ENCODE peak calls at places on chromosomes 11 and 22, in seven cellular contexts. T is neuronal stem cell, A is mesendoderm, S is mesenchymal stem cell, E is H9, G is H1, D is trophoblast cell. M is an unnamed sample.

GRCh38 chr11:78266451-78266850 is 77.7 kb downstream of the USP35 start:
- DNase-seq in G (no peak), T (no peak), E (no peak), S (no peak), D (no peak), A (no peak), M (no peak)

GRCh38 chr11:106400949-106401545 is 323.6 kb downstream of the AASDHPPT start:
- DNase-seq in D (peak; percentile 45), T (no peak), S (no peak), E (no peak), A (no peak), G (no peak), M (peak; percentile 55)

GRCh38 chr11:129283141-129283540 is 91.0 kb upstream of the ARHGAP32 start:
- DNase-seq in S (no peak), A (peak; percentile 79), E (peak; percentile 69), D (no peak), G (no peak), T (no peak), M (no peak)

GRCh38 chr11:76206327-76207081 is at the start of gene WNT11:
- DNase-seq in A (peak; percentile 56), T (peak; percentile 76), D (peak; percentile 64), E (peak; percentile 69), S (peak; percentile 43), G (no peak), M (no peak)

GRCh38 chr22:19181786-19182471 is 3.4 kb upstream of the SLC25A1 start:
- DNase-seq in D (no peak), E (no peak), G (no peak), T (no peak), S (no peak), A (no peak), M (no peak)

GRCh38 chr11:11036185-11037161 is 178.6 kb upstream of the ZBED5 start:
- DNase-seq in D (peak; percentile 97), E (peak; percentile 60), T (peak; percentile 48), S (peak; percentile 52), G (peak; percentile 9), A (peak; percentile 91), M (peak; percentile 66)

GRCh38 chr11:111936045-111936400 is 1.1 kb upstream of the DIXDC1 start:
- DNase-seq in D (no peak), T (no peak), S (peak; percentile 49), E (no peak), A (no peak), G (no peak), M (peak; percentile 46)

GRCh38 chr22:48371391-48371790 is 1456.3 kb downstream of the BRD1 start:
- DNase-seq in S (no peak), T (no peak), E (no peak), A (no peak), D (no peak), G (no peak), M (no peak)

GRCh38 chr11:128171496-128171895 is 415.9 kb downstream of the ETS1 start:
- DNase-seq in T (no peak), D (no peak), E (no peak), G (no peak), A (no peak), S (no peak), M (peak; percentile 20)

GRCh38 chr11:1405186-1406020 is 15.7 kb downstream of the BRSK2 start:
- DNase-seq in A (no peak), T (no peak), D (no peak), E (no peak), G (no peak), S (no peak), M (no peak)

GRCh38 chr11:88338223-88338661 is 706 bp upstream of the CTSC start:
- DNase-seq in A (peak; percentile 25), G (no peak), D (peak; percentile 48), T (no peak), E (no peak), S (peak; percentile 86), M (peak; percentile 84)

GRCh38 chr11:944711-945470 is 19.2 kb downstream of the AP2A2 start:
- DNase-seq in T (peak; percentile 71), D (peak; percentile 80), G (peak; percentile 87), A (peak; percentile 82), S (no peak), E (peak; percentile 89), M (peak; percentile 45)

GRCh38 chr11:44565746-44566558 is 489 bp downstream of the CD82 start:
- DNase-seq in A (peak; percentile 30), S (no peak), E (peak; percentile 45), T (no peak), D (peak; percentile 42), G (no peak), M (no peak)

GRCh38 chr11:88103337-88104206 is 71.7 kb downstream of the RAB38 start:
- DNase-seq in E (peak; percentile 93), D (peak; percentile 84), T (peak; percentile 32), G (peak; percentile 63), S (peak; percentile 86), A (peak; percentile 98), M (peak; percentile 58)

GRCh38 chr11:121451982-121452608 is at the start of gene SORL1:
- DNase-seq in D (peak; percentile 22), S (peak; percentile 67), T (peak; percentile 78), E (peak; percentile 84), A (peak; percentile 89), G (peak; percentile 44), M (peak; percentile 55)

GRCh38 chr11:75428301-75428724 is 4.7 kb downstream of the KLHL35 start:
- DNase-seq in T (no peak), E (peak; percentile 87), A (peak; percentile 81), G (no peak), S (no peak), D (peak; percentile 85), M (peak; percentile 76)

GRCh38 chr22:49971232-49972162 is 10.9 kb downstream of the PIM3 start:
- DNase-seq in T (no peak), G (no peak), D (peak; percentile 53), S (no peak), E (peak; percentile 47), A (no peak), M (no peak)
- H3K27ac ChIP-seq in T (no peak overlapping the region), G (no peak overlapping the region), D (no peak overlapping the region), S (no peak overlapping the region), E (no peak overlapping the region), A (no peak overlapping the region), M (peak overlapping the region; percentile 77)

GRCh38 chr22:45977003-45977395 is at the start of gene WNT7B:
- DNase-seq in T (no peak), D (peak; percentile 68), A (peak; percentile 36), S (no peak), E (no peak), G (no peak), M (no peak)

GRCh38 chr22:45978275-45978713 is 1.3 kb upstream of the WNT7B start:
- DNase-seq in T (peak; percentile 54), S (no peak), G (no peak), A (no peak), D (no peak), E (no peak), M (no peak)

GRCh38 chr22:45977551-45978274 is 751 bp upstream of the WNT7B start:
- DNase-seq in E (peak; percentile 68), T (peak; percentile 52), A (peak; percentile 40), S (peak; percentile 28), D (peak; percentile 24), G (no peak), M (peak; percentile 22)

GRCh38 chr22:45975266-45976161 is 1.4 kb downstream of the WNT7B start:
- DNase-seq in G (no peak), T (no peak), S (no peak), A (peak; percentile 40), E (no peak), D (peak; percentile 80), M (no peak)

GRCh38 chr22:45976351-45977002 is 485 bp downstream of the WNT7B start:
- DNase-seq in A (no peak), D (peak; percentile 20), G (no peak), S (peak; percentile 24), T (no peak), E (no peak), M (no peak)
- H3K23ac ChIP-seq in A (no peak overlapping the region), D (no peak overlapping the region), G (no peak overlapping the region), S (peak overlapping the region; percentile 5), T (peak overlapping the region; percentile 71), E (no peak overlapping the region), M (no peak overlapping the region)

DNA sequence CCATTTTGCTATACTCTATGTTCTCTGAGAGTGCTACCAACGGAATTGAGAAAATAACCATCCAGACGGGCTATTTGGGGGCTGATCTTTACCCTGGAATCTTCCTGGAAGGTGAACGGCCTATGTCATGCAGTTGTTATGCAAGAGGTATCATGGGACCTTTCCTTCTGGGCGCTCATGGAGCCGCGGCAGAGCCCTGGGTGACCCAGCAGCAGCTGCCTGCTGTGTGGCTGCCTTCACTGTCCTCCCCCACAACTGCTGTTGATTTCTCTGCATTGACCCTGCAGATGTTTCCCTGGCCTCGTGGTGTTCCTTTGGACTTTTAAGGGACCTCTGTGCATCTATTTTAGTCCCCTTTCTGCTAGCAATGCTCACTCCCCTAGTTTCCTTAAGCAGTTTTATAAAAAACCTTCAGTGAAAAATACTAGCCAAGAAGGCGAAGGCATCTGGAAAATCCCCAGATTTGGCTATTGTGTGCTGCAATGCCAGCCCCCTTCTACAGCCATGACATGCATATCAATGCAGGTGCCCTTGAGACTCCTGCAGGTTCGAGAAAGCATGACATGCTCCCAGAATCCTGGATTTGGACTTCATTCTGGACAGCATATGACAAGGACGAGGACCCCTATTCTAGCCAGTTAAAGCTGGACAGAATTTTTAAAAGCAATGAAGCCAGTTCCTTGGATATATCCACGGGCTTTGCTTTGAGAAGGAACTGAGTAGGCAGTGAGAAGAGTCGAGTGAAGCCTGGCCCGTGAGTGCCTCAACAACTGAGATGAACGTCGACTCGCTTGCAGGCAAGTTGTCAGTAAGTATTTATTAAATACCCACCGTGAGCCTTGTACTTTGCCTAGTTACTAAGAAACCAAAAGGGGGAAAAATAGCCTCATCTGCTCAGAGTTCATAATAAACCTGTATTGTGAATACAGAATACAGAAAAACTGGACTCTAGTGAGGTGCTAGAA is at the start of gene SLC25A18:
- DNase-seq in E (peak; percentile 61), G (no peak), T (peak; percentile 14), S (peak; percentile 29), D (peak; percentile 53), A (peak; percentile 79), M (no peak)
- H3K27ac ChIP-seq in E (no peak within 1 kb of the TSS), G (peak within 1 kb of the TSS; percentile 59), T (peak within 1 kb of the TSS; percentile 28), S (peak within 1 kb of the TSS; percentile 50), D (no peak within 1 kb of the TSS), A (peak within 1 kb of the TSS; percentile 26), M (no peak within 1 kb of the TSS)

GRCh38 chr22:38181453-38182200 is at the start of gene PLA2G6:
- DNase-seq in E (peak; percentile 100), S (peak; percentile 99), G (peak; percentile 98), T (peak; percentile 98), D (peak; percentile 100), A (peak; percentile 99), M (peak; percentile 98)

GRCh38 chr22:38186429-38186828 is 4.8 kb upstream of the PLA2G6 start:
- DNase-seq in G (no peak), S (peak; percentile 80), T (no peak), D (peak; percentile 94), A (no peak), E (no peak), M (no peak)

GRCh38 chr22:38180841-38181452 is 683 bp downstream of the PLA2G6 start:
- DNase-seq in D (peak; percentile 89), G (no peak), E (no peak), A (peak; percentile 53), S (no peak), T (no peak), M (no peak)

GRCh38 chr22:38187413-38188212 is 6.0 kb upstream of the PLA2G6 start:
- DNase-seq in D (peak; percentile 81), S (peak; percentile 92), G (no peak), T (no peak), E (no peak), A (no peak), M (peak; percentile 71)

DNA sequence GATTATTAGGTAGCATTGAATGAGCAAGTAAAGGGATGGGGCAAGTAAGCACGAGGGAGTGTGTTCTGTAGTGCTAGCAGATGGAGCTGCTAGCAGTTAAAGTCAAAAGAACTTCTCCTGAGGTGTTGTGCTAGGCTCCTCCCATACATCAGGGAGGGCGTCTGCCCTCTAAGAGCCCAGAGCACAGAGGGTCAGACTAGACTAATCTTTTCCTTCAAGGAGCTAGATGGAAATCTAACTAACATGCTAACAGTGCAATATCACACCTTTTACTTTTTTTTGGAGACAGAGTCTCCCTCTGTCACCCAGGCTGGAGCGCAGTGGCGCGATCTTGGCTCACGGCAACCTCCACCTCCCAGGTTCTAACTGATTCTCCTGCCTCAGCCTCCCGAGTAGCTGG is 3.2 kb upstream of the PLA2G6 start:
- DNase-seq in G (no peak), D (no peak), A (no peak), S (no peak), T (no peak), E (no peak), M (no peak)
- H3K23ac ChIP-seq in G (no peak overlapping the region), D (no peak overlapping the region), A (no peak overlapping the region), S (no peak overlapping the region), T (no peak overlapping the region), E (no peak overlapping the region), M (no peak overlapping the region)

M was measured in IMR-90.